ENCODE peak calls at places on chromosomes 3 and 15, in eight cellular contexts. D, B, T, L, U, J, M and Z are unnamed samples. For H3K4me1, the result is how much of the 10 kb centered on the place peaks cover.

GRCh38 chr3:47578691-47579632 is at the start of gene CSPG5:
- DNase-seq in D (peak), B (no peak), T (no peak), L (no peak), U (no peak), J (peak), M (peak), Z (peak)

GRCh38 chr3:15998896-15999295 is 175.6 kb upstream of the GALNT15 start:
- DNase-seq in D (no peak), B (no peak), T (no peak), L (no peak), U (no peak), J (no peak), M (no peak), Z (no peak)

GRCh38 chr15:100623301-100623700 is 20.9 kb downstream of the ASB7 start:
- DNase-seq in D (no peak), B (no peak), T (no peak), L (no peak), U (no peak), J (no peak), M (no peak), Z (no peak)

GRCh38 chr3:150528359-150528797 is 17.9 kb downstream of the SERP1 start:
- DNase-seq in D (no peak), B (no peak), T (peak), L (no peak), U (no peak), J (no peak), M (peak), Z (peak)

GRCh38 chr3:128577711-128578110 is 72.9 kb downstream of the RPN1 start:
- DNase-seq in D (no peak), B (no peak), T (no peak), L (no peak), U (no peak), J (no peak), M (no peak), Z (no peak)

GRCh38 chr3:138867996-138868395 is 33.3 kb upstream of the PIK3CB start:
- DNase-seq in D (no peak), B (no peak), T (no peak), L (no peak), U (no peak), J (no peak), M (no peak), Z (no peak)

GRCh38 chr3:37494206-37494605 is 319.8 kb upstream of the LRRFIP2 start:
- DNase-seq in D (no peak), B (no peak), T (no peak), L (no peak), U (no peak), J (no peak), M (no peak), Z (no peak)

GRCh38 chr3:148643389-148643840 is 54.3 kb upstream of the AGTR1 start:
- DNase-seq in D (no peak), B (no peak), T (no peak), L (no peak), U (no peak), J (no peak), M (no peak), Z (peak)

GRCh38 chr15:57133127-57133968 is 214.9 kb downstream of the TCF12 start:
- DNase-seq in D (no peak), B (no peak), T (no peak), L (no peak), U (no peak), J (no peak), M (no peak), Z (no peak)

GRCh38 chr3:51941447-51941797 is 282 bp downstream of the RRP9 start:
- DNase-seq in D (no peak), B (no peak), T (no peak), L (no peak), U (no peak), J (no peak), M (no peak), Z (no peak)

GRCh38 chr3:42843730-42844713 is 31.7 kb downstream of the CYP8B1 start:
- DNase-seq in D (no peak), B (no peak), T (no peak), L (no peak), U (no peak), J (no peak), M (no peak), Z (no peak)

GRCh38 chr3:58005662-58006061 is 2.6 kb upstream of the FLNB start:
- DNase-seq in D (no peak), B (no peak), T (no peak), L (no peak), U (no peak), J (no peak), M (no peak), Z (peak)

GRCh38 chr3:7306900-7307299 is 446.0 kb downstream of the GRM7 start:
- DNase-seq in D (no peak), B (no peak), T (no peak), L (no peak), U (no peak), J (no peak), M (no peak), Z (no peak)

GRCh38 chr15:56242576-56243116 is 1.0 kb downstream of the RFX7 start:
- DNase-seq in D (no peak), B (no peak), T (no peak), L (no peak), U (no peak), J (no peak), M (no peak), Z (no peak)

GRCh38 chr3:29514170-29514569 is 233.3 kb downstream of the RBMS3 start:
- DNase-seq in D (no peak), B (no peak), T (peak), L (no peak), U (no peak), J (no peak), M (peak), Z (peak)

GRCh38 chr3:124858275-124858674 is 28.9 kb downstream of the ITGB5 start:
- DNase-seq in D (no peak), B (no peak), T (no peak), L (no peak), U (no peak), J (no peak), M (peak), Z (peak)

GRCh38 chr3:45604999-45605398 is 10.4 kb downstream of the LIMD1 start:
- DNase-seq in D (no peak), B (no peak), T (no peak), L (no peak), U (no peak), J (no peak), M (no peak), Z (no peak)

GRCh38 chr3:193452338-193452737 is 73.8 kb upstream of the ATP13A5 start:
- DNase-seq in D (no peak), B (no peak), T (no peak), L (no peak), U (no peak), J (no peak), M (peak), Z (peak)

GRCh38 chr15:28969511-28970085 is 83.8 kb downstream of the APBA2 start:
- DNase-seq in D (no peak), B (no peak), T (no peak), L (no peak), U (no peak), J (no peak), M (no peak), Z (no peak)

GRCh38 chr3:97409612-97410011 is 354.9 kb upstream of the ARL6 start:
- DNase-seq in D (no peak), B (no peak), T (no peak), L (no peak), U (no peak), J (no peak), M (no peak), Z (no peak)

GRCh38 chr3:48215019-48215418 is 8.3 kb upstream of the CAMP start:
- DNase-seq in D (no peak), B (peak), T (no peak), L (no peak), U (no peak), J (peak), M (no peak), Z (no peak)

GRCh38 chr15:63407612-63408011 is 26.0 kb upstream of the CA12 start:
- DNase-seq in D (no peak), B (no peak), T (no peak), L (no peak), U (no peak), J (no peak), M (peak), Z (no peak)

GRCh38 chr15:83108266-83109219 is 1.1 kb downstream of the TM6SF1 start:
- DNase-seq in D (no peak), B (peak), T (peak), L (no peak), U (no peak), J (peak), M (peak), Z (no peak)

GRCh38 chr15:68608206-68608843 is 29.5 kb downstream of the CORO2B start:
- DNase-seq in D (peak), B (peak), T (no peak), L (no peak), U (no peak), J (peak), M (no peak), Z (no peak)

GRCh38 chr15:31350771-31351170 is 24.1 kb downstream of the KLF13 start:
- DNase-seq in D (no peak), B (no peak), T (no peak), L (no peak), U (no peak), J (no peak), M (no peak), Z (no peak)
- H3K4me1 ChIP-seq in D (under half), B (half or more), T (half or more), L (under half), U (under half), J (half or more), M (under half), Z (half or more)

DNA sequence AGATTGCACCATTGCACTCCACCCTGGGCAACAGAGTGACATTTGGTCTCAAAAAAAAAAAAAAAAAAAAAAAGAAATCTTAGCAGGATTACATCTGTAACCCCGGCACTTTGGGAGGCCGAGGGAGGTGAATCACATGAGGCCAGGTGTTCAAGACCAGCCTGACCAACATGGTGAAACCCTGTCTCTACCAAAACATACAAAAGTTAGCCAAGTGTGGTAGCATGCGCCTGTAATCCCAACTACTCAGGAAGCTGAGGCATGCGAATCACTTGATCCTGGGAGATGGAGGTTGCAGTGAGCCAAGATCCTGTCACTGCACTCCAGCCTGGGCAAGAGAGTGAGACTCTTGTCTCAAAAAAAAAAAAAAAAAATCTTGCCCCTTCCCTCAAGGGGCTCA is 40.4 kb downstream of the LIPC start:
- DNase-seq in D (no peak), B (no peak), T (no peak), L (no peak), U (no peak), J (no peak), M (no peak), Z (no peak)
- H3K4me1 ChIP-seq in D (under half), B (under half), T (under half), L (under half), U (half or more), J (under half), M (half or more), Z (half or more)

GRCh38 chr15:93982226-93982641 is 249.1 kb upstream of the MCTP2 start:
- DNase-seq in D (no peak), B (peak), T (no peak), L (no peak), U (no peak), J (peak), M (no peak), Z (no peak)

GRCh38 chr15:93985173-93985572 is 246.2 kb upstream of the MCTP2 start:
- DNase-seq in D (no peak), B (no peak), T (no peak), L (no peak), U (no peak), J (no peak), M (peak), Z (no peak)

GRCh38 chr15:93983501-93983900 is 247.9 kb upstream of the MCTP2 start:
- DNase-seq in D (peak), B (no peak), T (no peak), L (no peak), U (no peak), J (no peak), M (peak), Z (no peak)

GRCh38 chr15:93980149-93980911 is 251.0 kb upstream of the MCTP2 start:
- DNase-seq in D (no peak), B (no peak), T (no peak), L (no peak), U (no peak), J (peak), M (peak), Z (no peak)

GRCh38 chr15:93981706-93982105 is 249.7 kb upstream of the MCTP2 start:
- DNase-seq in D (no peak), B (no peak), T (no peak), L (no peak), U (no peak), J (no peak), M (no peak), Z (no peak)
- H3K4me1 ChIP-seq in D (under half), B (under half), T (under half), L (under half), U (under half), J (under half), M (under half), Z (under half)

GRCh38 chr3:1843111-1843510 is 255.6 kb upstream of the CNTN4 start:
- DNase-seq in D (no peak), B (no peak), T (no peak), L (no peak), U (no peak), J (no peak), M (peak), Z (no peak)
- H3K4me1 ChIP-seq in D (under half), B (under half), T (under half), L (under half), U (under half), J (under half), M (under half), Z (under half)

DNA sequence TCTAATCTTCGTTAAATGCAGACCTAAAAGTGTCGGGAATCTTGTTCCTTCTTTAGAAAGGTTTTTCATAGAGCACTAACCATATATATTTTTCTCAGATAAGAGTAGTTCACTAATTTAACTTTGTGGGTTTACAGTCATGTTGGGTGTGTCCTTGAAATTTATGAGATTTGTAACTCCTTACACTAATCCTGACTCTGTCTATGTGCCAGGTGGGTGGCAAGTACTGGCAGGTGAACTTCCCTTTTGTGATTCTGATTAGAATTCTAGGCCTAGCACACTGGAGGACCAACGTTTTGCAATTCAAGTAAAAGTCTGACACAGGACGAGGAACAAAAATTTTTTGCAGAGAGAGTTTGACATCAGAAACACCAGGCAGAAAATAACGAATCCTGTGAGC is 220.1 kb downstream of the P3H2 start:
- DNase-seq in D (no peak), B (no peak), T (no peak), L (no peak), U (no peak), J (no peak), M (no peak), Z (no peak)
- H3K4me1 ChIP-seq in D (under half), B (under half), T (under half), L (under half), U (under half), J (under half), M (under half), Z (under half)